ENCODE peak calls at places on chromosomes 3 and 15, in ten cellular contexts. One of them, this sample, is unnamed.

GRCh38 chr3:192068464-192069254 is 607.7 kb downstream of the PYDC2 start:
- DNase-seq in neuronal stem cell: no peak
- DNase-seq in mesendoderm: no peak
- DNase-seq in HCT116: no peak
- DNase-seq in H9: no peak
- DNase-seq in GM23248: no peak
- DNase-seq in neural progenitor cell: no peak
- DNase-seq in K562: no peak
- DNase-seq in NT2/D1: no peak
- DNase-seq in fibroblast of lung: no peak
- DNase-seq in this sample: no peak

GRCh38 chr15:76360416-76360815 is 23.8 kb downstream of the ISL2 start:
- DNase-seq in neuronal stem cell: no peak
- DNase-seq in mesendoderm: no peak
- DNase-seq in HCT116: no peak
- DNase-seq in H9: no peak
- DNase-seq in GM23248: no peak
- DNase-seq in neural progenitor cell: no peak
- DNase-seq in K562: no peak
- DNase-seq in NT2/D1: no peak
- DNase-seq in fibroblast of lung: no peak
- DNase-seq in this sample: no peak

GRCh38 chr3:169509359-169509758 is 154.2 kb downstream of the MECOM start:
- DNase-seq in neuronal stem cell: no peak
- DNase-seq in mesendoderm: no peak
- DNase-seq in HCT116: no peak
- DNase-seq in H9: no peak
- DNase-seq in GM23248: no peak
- DNase-seq in neural progenitor cell: no peak
- DNase-seq in K562: no peak
- DNase-seq in NT2/D1: no peak
- DNase-seq in fibroblast of lung: no peak
- DNase-seq in this sample: no peak

GRCh38 chr3:125087768-125088391 is 32.1 kb upstream of the HEG1 start:
- DNase-seq in neuronal stem cell: no peak
- DNase-seq in mesendoderm: peak
- DNase-seq in HCT116: no peak
- DNase-seq in H9: no peak
- DNase-seq in GM23248: peak
- DNase-seq in neural progenitor cell: no peak
- DNase-seq in K562: no peak
- DNase-seq in NT2/D1: no peak
- DNase-seq in fibroblast of lung: peak
- DNase-seq in this sample: no peak

GRCh38 chr15:76576526-76577279 is 240.1 kb downstream of the ISL2 start:
- DNase-seq in neuronal stem cell: no peak
- DNase-seq in mesendoderm: peak
- DNase-seq in HCT116: no peak
- DNase-seq in H9: no peak
- DNase-seq in GM23248: peak
- DNase-seq in neural progenitor cell: no peak
- DNase-seq in K562: no peak
- DNase-seq in NT2/D1: no peak
- DNase-seq in fibroblast of lung: peak
- DNase-seq in this sample: peak

GRCh38 chr3:107884719-107885460 is 205.9 kb downstream of the CD47 start:
- DNase-seq in neuronal stem cell: no peak
- DNase-seq in mesendoderm: peak
- DNase-seq in HCT116: no peak
- DNase-seq in H9: no peak
- DNase-seq in GM23248: peak
- DNase-seq in neural progenitor cell: peak
- DNase-seq in K562: no peak
- DNase-seq in NT2/D1: no peak
- DNase-seq in fibroblast of lung: peak
- DNase-seq in this sample: no peak

GRCh38 chr3:53250881-53251605 is 4.8 kb downstream of the TKT start:
- DNase-seq in neuronal stem cell: no peak
- DNase-seq in mesendoderm: no peak
- DNase-seq in HCT116: no peak
- DNase-seq in H9: no peak
- DNase-seq in GM23248: no peak
- DNase-seq in neural progenitor cell: no peak
- DNase-seq in K562: no peak
- DNase-seq in NT2/D1: no peak
- DNase-seq in fibroblast of lung: no peak
- DNase-seq in this sample: no peak

GRCh38 chr15:29685156-29686078 is 136.9 kb downstream of the TJP1 start:
- DNase-seq in neuronal stem cell: no peak
- DNase-seq in mesendoderm: no peak
- DNase-seq in HCT116: no peak
- DNase-seq in H9: no peak
- DNase-seq in GM23248: peak
- DNase-seq in neural progenitor cell: no peak
- DNase-seq in K562: no peak
- DNase-seq in NT2/D1: no peak
- DNase-seq in fibroblast of lung: peak
- DNase-seq in this sample: no peak

GRCh38 chr3:77513541-77513940 is 473.6 kb downstream of the ROBO2 start:
- DNase-seq in neuronal stem cell: no peak
- DNase-seq in mesendoderm: no peak
- DNase-seq in HCT116: no peak
- DNase-seq in H9: no peak
- DNase-seq in GM23248: peak
- DNase-seq in neural progenitor cell: no peak
- DNase-seq in K562: no peak
- DNase-seq in NT2/D1: no peak
- DNase-seq in fibroblast of lung: peak
- DNase-seq in this sample: no peak

GRCh38 chr3:12999147-13000140 is 73.8 kb downstream of the IQSEC1 start:
- DNase-seq in neuronal stem cell: no peak
- DNase-seq in mesendoderm: no peak
- DNase-seq in HCT116: peak
- DNase-seq in H9: no peak
- DNase-seq in GM23248: no peak
- DNase-seq in neural progenitor cell: no peak
- DNase-seq in K562: peak
- DNase-seq in NT2/D1: no peak
- DNase-seq in fibroblast of lung: peak
- DNase-seq in this sample: peak

GRCh38 chr3:64642327-64643151 is 45.3 kb downstream of the ADAMTS9 start:
- DNase-seq in neuronal stem cell: peak
- DNase-seq in mesendoderm: peak
- DNase-seq in HCT116: no peak
- DNase-seq in H9: peak
- DNase-seq in GM23248: no peak
- DNase-seq in neural progenitor cell: peak
- DNase-seq in K562: no peak
- DNase-seq in NT2/D1: no peak
- DNase-seq in fibroblast of lung: no peak
- DNase-seq in this sample: peak

GRCh38 chr3:131975047-131975446 is 59.8 kb downstream of the CPNE4 start:
- DNase-seq in neuronal stem cell: no peak
- DNase-seq in mesendoderm: peak
- DNase-seq in HCT116: no peak
- DNase-seq in H9: no peak
- DNase-seq in GM23248: no peak
- DNase-seq in neural progenitor cell: no peak
- DNase-seq in K562: no peak
- DNase-seq in NT2/D1: no peak
- DNase-seq in fibroblast of lung: no peak
- DNase-seq in this sample: no peak

GRCh38 chr3:108022316-108023150 is 68.3 kb downstream of the CD47 start:
- DNase-seq in neuronal stem cell: no peak
- DNase-seq in mesendoderm: no peak
- DNase-seq in HCT116: no peak
- DNase-seq in H9: no peak
- DNase-seq in GM23248: no peak
- DNase-seq in neural progenitor cell: no peak
- DNase-seq in K562: no peak
- DNase-seq in NT2/D1: no peak
- DNase-seq in fibroblast of lung: no peak
- DNase-seq in this sample: no peak

GRCh38 chr15:90160781-90161727 is 40.1 kb upstream of the SEMA4B start:
- DNase-seq in neuronal stem cell: no peak
- DNase-seq in mesendoderm: no peak
- DNase-seq in HCT116: no peak
- DNase-seq in H9: peak
- DNase-seq in GM23248: no peak
- DNase-seq in neural progenitor cell: no peak
- DNase-seq in K562: no peak
- DNase-seq in NT2/D1: no peak
- DNase-seq in fibroblast of lung: no peak
- DNase-seq in this sample: peak

GRCh38 chr3:79019924-79020173 is 747.9 kb downstream of the ROBO1 start:
- DNase-seq in neuronal stem cell: no peak
- DNase-seq in mesendoderm: no peak
- DNase-seq in HCT116: no peak
- DNase-seq in H9: no peak
- DNase-seq in GM23248: no peak
- DNase-seq in neural progenitor cell: no peak
- DNase-seq in K562: no peak
- DNase-seq in NT2/D1: no peak
- DNase-seq in fibroblast of lung: no peak
- DNase-seq in this sample: no peak

GRCh38 chr3:122234117-122234516 is 50.6 kb downstream of the CASR start:
- DNase-seq in neuronal stem cell: no peak
- DNase-seq in mesendoderm: no peak
- DNase-seq in HCT116: no peak
- DNase-seq in H9: no peak
- DNase-seq in GM23248: no peak
- DNase-seq in neural progenitor cell: no peak
- DNase-seq in K562: no peak
- DNase-seq in NT2/D1: no peak
- DNase-seq in fibroblast of lung: no peak
- DNase-seq in this sample: no peak

GRCh38 chr3:122235147-122235546 is 51.7 kb downstream of the CASR start:
- DNase-seq in neuronal stem cell: no peak
- DNase-seq in mesendoderm: no peak
- DNase-seq in HCT116: no peak
- DNase-seq in H9: no peak
- DNase-seq in GM23248: no peak
- DNase-seq in neural progenitor cell: no peak
- DNase-seq in K562: no peak
- DNase-seq in NT2/D1: no peak
- DNase-seq in fibroblast of lung: no peak
- DNase-seq in this sample: no peak

GRCh38 chr3:122232485-122232884 is 49.0 kb downstream of the CASR start:
- DNase-seq in neuronal stem cell: no peak
- DNase-seq in mesendoderm: no peak
- DNase-seq in HCT116: no peak
- DNase-seq in H9: no peak
- DNase-seq in GM23248: no peak
- DNase-seq in neural progenitor cell: no peak
- DNase-seq in K562: no peak
- DNase-seq in NT2/D1: no peak
- DNase-seq in fibroblast of lung: no peak
- DNase-seq in this sample: no peak

GRCh38 chr3:122231781-122232180 is 48.3 kb downstream of the CASR start:
- DNase-seq in neuronal stem cell: no peak
- DNase-seq in mesendoderm: no peak
- DNase-seq in HCT116: no peak
- DNase-seq in H9: no peak
- DNase-seq in GM23248: no peak
- DNase-seq in neural progenitor cell: no peak
- DNase-seq in K562: no peak
- DNase-seq in NT2/D1: no peak
- DNase-seq in fibroblast of lung: no peak
- DNase-seq in this sample: no peak

GRCh38 chr3:122233109-122233952 is 49.9 kb downstream of the CASR start:
- DNase-seq in neuronal stem cell: no peak
- DNase-seq in mesendoderm: no peak
- DNase-seq in HCT116: no peak
- DNase-seq in H9: no peak
- DNase-seq in GM23248: no peak
- DNase-seq in neural progenitor cell: no peak
- DNase-seq in K562: no peak
- DNase-seq in NT2/D1: no peak
- DNase-seq in fibroblast of lung: no peak
- DNase-seq in this sample: no peak
- H3K9ac ChIP-seq in neuronal stem cell: no peak
- H3K9ac ChIP-seq in mesendoderm: no peak
- H3K9ac ChIP-seq in HCT116: no peak
- H3K9ac ChIP-seq in H9: no peak
- H3K9ac ChIP-seq in GM23248: no peak
- H3K9ac ChIP-seq in neural progenitor cell: no peak
- H3K9ac ChIP-seq in K562: no peak
- H3K9ac ChIP-seq in NT2/D1: no peak
- H3K9ac ChIP-seq in fibroblast of lung: no peak
- H3K9ac ChIP-seq in this sample: no peak

GRCh38 chr3:139774570-139775302 is 97.0 kb upstream of the NMNAT3 start:
- DNase-seq in neuronal stem cell: peak
- DNase-seq in mesendoderm: peak
- DNase-seq in HCT116: no peak
- DNase-seq in H9: peak
- DNase-seq in GM23248: peak
- DNase-seq in neural progenitor cell: peak
- DNase-seq in K562: no peak
- DNase-seq in NT2/D1: peak
- DNase-seq in fibroblast of lung: peak
- DNase-seq in this sample: no peak
- H3K9ac ChIP-seq in neuronal stem cell: no peak
- H3K9ac ChIP-seq in mesendoderm: no peak
- H3K9ac ChIP-seq in HCT116: no peak
- H3K9ac ChIP-seq in H9: no peak
- H3K9ac ChIP-seq in GM23248: no peak
- H3K9ac ChIP-seq in neural progenitor cell: no peak
- H3K9ac ChIP-seq in K562: no peak
- H3K9ac ChIP-seq in NT2/D1: no peak
- H3K9ac ChIP-seq in fibroblast of lung: no peak
- H3K9ac ChIP-seq in this sample: no peak

DNA sequence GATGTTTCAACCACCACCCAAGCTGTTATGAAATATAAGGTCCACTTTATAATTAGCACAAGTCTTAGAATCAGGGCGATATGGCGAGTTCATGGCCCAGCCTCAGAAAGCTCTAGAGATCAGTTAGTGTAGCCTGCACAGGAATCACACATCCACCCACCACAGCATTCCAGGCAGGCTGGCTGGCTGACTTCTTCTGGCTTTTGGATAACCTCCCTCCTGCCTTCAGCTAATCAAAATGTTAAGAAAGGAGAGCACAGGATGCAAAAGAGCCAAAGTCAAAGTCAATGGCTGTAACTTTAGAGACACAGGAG is 15.3 kb downstream of the SH3BP5 start:
- DNase-seq in neuronal stem cell: no peak
- DNase-seq in mesendoderm: peak
- DNase-seq in HCT116: no peak
- DNase-seq in H9: no peak
- DNase-seq in GM23248: peak
- DNase-seq in neural progenitor cell: no peak
- DNase-seq in K562: no peak
- DNase-seq in NT2/D1: no peak
- DNase-seq in fibroblast of lung: peak
- DNase-seq in this sample: no peak
- H3K9ac ChIP-seq in neuronal stem cell: no peak
- H3K9ac ChIP-seq in mesendoderm: no peak
- H3K9ac ChIP-seq in HCT116: no peak
- H3K9ac ChIP-seq in H9: no peak
- H3K9ac ChIP-seq in GM23248: peak
- H3K9ac ChIP-seq in neural progenitor cell: no peak
- H3K9ac ChIP-seq in K562: no peak
- H3K9ac ChIP-seq in NT2/D1: no peak
- H3K9ac ChIP-seq in fibroblast of lung: no peak
- H3K9ac ChIP-seq in this sample: no peak

GRCh38 chr15:64522226-64522823 is 61.9 kb downstream of the ZNF609 start:
- DNase-seq in neuronal stem cell: no peak
- DNase-seq in mesendoderm: no peak
- DNase-seq in HCT116: no peak
- DNase-seq in H9: no peak
- DNase-seq in GM23248: no peak
- DNase-seq in neural progenitor cell: no peak
- DNase-seq in K562: no peak
- DNase-seq in NT2/D1: no peak
- DNase-seq in fibroblast of lung: peak
- DNase-seq in this sample: no peak
- H3K9ac ChIP-seq in neuronal stem cell: no peak
- H3K9ac ChIP-seq in mesendoderm: no peak
- H3K9ac ChIP-seq in HCT116: no peak
- H3K9ac ChIP-seq in H9: no peak
- H3K9ac ChIP-seq in GM23248: no peak
- H3K9ac ChIP-seq in neural progenitor cell: no peak
- H3K9ac ChIP-seq in K562: no peak
- H3K9ac ChIP-seq in NT2/D1: no peak
- H3K9ac ChIP-seq in fibroblast of lung: no peak
- H3K9ac ChIP-seq in this sample: no peak